ENCODE peak calls at places on chromosome 16, in five cellular contexts. K is HCT116, F is K562, D is HepG2, O is H1. P is an unnamed sample.

GRCh38 chr16:13961099-13961811 is 41.3 kb downstream of the ERCC4 start:
- DNase-seq in D (peak), F (peak), K (no peak), O (no peak), P (no peak)

GRCh38 chr16:48580925-48581500 is 29.0 kb downstream of the N4BP1 start:
- DNase-seq in D (no peak), K (no peak), O (no peak), F (no peak), P (no peak)

GRCh38 chr16:48053346-48053745 is 102.4 kb downstream of the ABCC12 start:
- DNase-seq in O (no peak), K (no peak), D (no peak), F (no peak), P (peak)

GRCh38 chr16:67164599-67165061 is at the start of gene HSF4:
- DNase-seq in F (peak), K (no peak), O (no peak), D (peak), P (no peak)

GRCh38 chr16:590165-590874 is 454 bp downstream of the RAB40C start:
- DNase-seq in D (no peak), O (no peak), F (peak), K (no peak), P (no peak)

GRCh38 chr16:91484-91883 is 13.5 kb downstream of the MPG start:
- DNase-seq in O (no peak), F (no peak), K (no peak), D (no peak), P (no peak)

GRCh38 chr16:82295306-82296201 is 125.5 kb upstream of the MPHOSPH6 start:
- DNase-seq in F (no peak), D (no peak), K (no peak), O (no peak), P (no peak)

GRCh38 chr16:67782567-67783352 is 23.6 kb downstream of the RANBP10 start:
- DNase-seq in K (no peak), D (no peak), F (peak), O (no peak), P (no peak)

GRCh38 chr16:1825381-1825863 is 1.2 kb downstream of the HAGH start:
- DNase-seq in K (no peak), D (peak), O (no peak), F (no peak), P (no peak)

GRCh38 chr16:52099382-52099781 is 447.6 kb downstream of the TOX3 start:
- DNase-seq in F (no peak), D (peak), O (no peak), K (no peak), P (no peak)

GRCh38 chr16:48215738-48216137 is 28.4 kb upstream of the LONP2 start:
- DNase-seq in K (no peak), O (no peak), F (no peak), D (peak), P (no peak)

GRCh38 chr16:53052519-53053501 is at the start of gene CHD9NB:
- DNase-seq in O (no peak), K (peak), D (peak), F (peak), P (peak)

GRCh38 chr16:78105517-78105916 is 6.1 kb downstream of the WWOX start:
- DNase-seq in F (no peak), O (no peak), D (no peak), K (no peak), P (no peak)

GRCh38 chr16:24668481-24669001 is 60.9 kb upstream of the TNRC6A start:
- DNase-seq in F (no peak), O (no peak), D (no peak), K (no peak), P (no peak)

GRCh38 chr16:1420111-1420539 is 422 bp downstream of the UQCC4 start:
- DNase-seq in K (no peak), D (no peak), F (peak), O (no peak), P (no peak)

GRCh38 chr16:88736496-88736895 is 30.2 kb downstream of the CTU2 start:
- DNase-seq in O (no peak), F (no peak), K (no peak), D (no peak), P (no peak)

GRCh38 chr16:4828567-4829320 is 18.3 kb downstream of the GLYR1 start:
- DNase-seq in O (no peak), D (no peak), F (no peak), K (no peak), P (no peak)

GRCh38 chr16:88827727-88828126 is 16.0 kb upstream of the APRT start:
- DNase-seq in K (no peak), F (no peak), O (no peak), D (no peak), P (no peak)

GRCh38 chr16:2497116-2497630 is 16.6 kb upstream of the ATP6V0C start:
- DNase-seq in F (peak), D (no peak), K (no peak), O (no peak), P (no peak)

GRCh38 chr16:67029249-67030096 is 524 bp downstream of the CBFB start:
- DNase-seq in O (no peak), D (no peak), F (peak), K (no peak), P (peak)

GRCh38 chr16:67249762-67250327 is 1.1 kb downstream of the SLC9A5 start:
- DNase-seq in D (no peak), F (no peak), O (no peak), K (no peak), P (no peak)

GRCh38 chr16:48101069-48101674 is 54.6 kb downstream of the ABCC12 start:
- DNase-seq in F (no peak), O (no peak), D (no peak), K (no peak), P (no peak)

GRCh38 chr16:88726981-88727380 is 20.7 kb downstream of the CTU2 start:
- DNase-seq in O (no peak), K (no peak), F (no peak), D (no peak), P (no peak)

GRCh38 chr16:987846-988245 is 6.3 kb downstream of the SOX8 start:
- DNase-seq in K (no peak), O (no peak), F (no peak), D (no peak), P (no peak)

GRCh38 chr16:50596762-50597450 is 48.7 kb downstream of the NKD1 start:
- DNase-seq in D (no peak), F (no peak), K (no peak), O (no peak), P (peak)

GRCh38 chr16:67163164-67163902 is 1.2 kb upstream of the HSF4 start:
- DNase-seq in F (no peak), D (no peak), K (no peak), O (no peak), P (no peak)

DNA sequence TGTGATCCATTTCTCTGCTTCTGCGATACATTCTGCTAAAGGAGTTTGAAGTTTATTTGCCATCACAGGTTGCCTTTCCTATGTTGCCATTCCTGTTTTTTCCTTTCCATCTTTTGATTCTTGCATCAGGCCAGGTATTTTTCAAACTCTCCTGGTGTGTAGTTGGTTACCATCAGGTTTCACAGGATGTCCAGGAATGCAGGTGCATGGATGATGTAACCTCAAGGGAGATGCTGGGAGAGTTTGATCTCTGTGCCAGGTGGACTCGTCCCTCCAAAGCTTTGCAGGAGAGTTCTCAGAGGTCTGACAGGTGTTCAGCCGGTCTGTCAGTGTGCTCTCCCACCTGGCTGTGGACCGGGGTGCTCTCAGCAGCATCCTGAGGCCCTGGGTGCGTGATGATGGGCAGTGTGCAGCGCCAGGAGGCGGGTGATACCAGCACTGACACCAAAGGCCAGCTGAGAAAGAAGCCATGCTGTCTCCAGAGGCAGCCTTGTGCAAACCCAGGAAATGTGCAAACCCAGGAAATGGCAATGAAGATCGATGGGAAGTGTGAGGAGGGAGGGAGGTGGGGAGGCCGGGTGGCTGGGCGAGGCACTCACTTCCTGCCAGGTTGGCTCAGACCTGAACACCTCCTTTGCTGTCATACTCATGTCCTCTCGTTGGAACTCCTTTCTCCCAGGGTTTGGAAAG is 1.7 kb downstream of the ATP2C2 start:
- DNase-seq in O (no peak), F (no peak), K (no peak), D (no peak), P (peak)
- TF ChIP-seq JUND in O (peak), F (no peak), K (no peak), D (no peak), P (no peak)

GRCh38 chr16:55444754-55445485 is 34.1 kb upstream of the MMP2 start:
- DNase-seq in F (no peak), K (no peak), D (no peak), O (no peak), P (no peak)
- TF ChIP-seq JUND in F (no peak), K (no peak), D (no peak), O (no peak), P (no peak)

GRCh38 chr16:28491970-28492474 is at the start of gene CLN3:
- DNase-seq in O (peak), F (peak), D (peak), K (peak), P (peak)

GRCh38 chr16:28495098-28495793 is 803 bp downstream of the APOBR start:
- DNase-seq in F (no peak), O (no peak), K (no peak), D (no peak), P (no peak)

GRCh38 chr16:28492511-28492910 is 637 bp upstream of the CLN3 start:
- DNase-seq in K (no peak), F (no peak), D (no peak), O (no peak), P (no peak)

GRCh38 chr16:28494141-28494851 is at the start of gene APOBR:
- DNase-seq in D (no peak), F (peak), K (no peak), O (no peak), P (no peak)

DNA sequence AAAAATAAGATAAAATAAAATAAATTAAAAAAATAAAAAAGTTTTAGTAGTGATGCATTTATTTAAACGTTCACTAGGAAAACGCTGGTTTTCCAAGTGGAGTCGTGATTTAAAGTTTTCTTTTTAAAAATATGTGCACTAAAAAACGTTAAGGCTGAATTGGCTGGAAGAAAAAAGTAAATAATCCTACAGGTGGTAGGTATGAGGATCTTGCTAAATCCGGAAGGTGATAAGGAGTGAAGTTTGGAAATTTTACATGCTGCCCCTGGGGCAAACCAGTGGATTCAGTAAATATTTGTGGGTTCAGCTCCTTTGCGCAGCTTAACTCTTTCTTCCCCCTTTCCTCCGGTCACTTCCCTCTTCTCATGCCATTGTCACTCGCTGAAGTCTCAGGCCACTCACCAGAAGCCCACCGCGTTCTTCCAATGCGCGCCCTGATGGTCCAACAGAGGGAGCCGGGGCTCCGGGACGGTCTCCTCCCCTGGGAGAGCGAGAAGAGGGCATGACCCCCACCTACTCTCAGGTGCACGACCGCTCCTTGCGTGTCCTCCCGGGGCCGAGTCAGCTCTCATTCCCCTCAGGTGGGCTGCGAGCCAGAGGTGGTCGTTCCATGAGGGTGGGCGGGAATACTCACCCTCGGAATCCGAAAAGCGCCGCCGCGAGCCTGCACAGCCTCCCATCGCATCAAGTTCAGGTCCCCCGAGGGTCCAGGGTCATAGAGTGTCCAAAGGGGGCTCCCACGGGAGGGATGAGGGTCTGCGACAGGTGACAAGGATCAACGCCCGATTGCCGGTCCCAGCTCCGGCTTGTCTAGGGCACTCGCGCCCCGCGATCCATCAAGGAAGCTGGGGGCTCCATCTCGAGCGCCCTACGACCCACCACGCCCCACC is 549 bp downstream of the CLN3 start:
- DNase-seq in K (no peak), D (peak), F (peak), O (no peak), P (no peak)
- TF ChIP-seq JUND in K (no peak), D (no peak), F (no peak), O (no peak), P (no peak)

DNA sequence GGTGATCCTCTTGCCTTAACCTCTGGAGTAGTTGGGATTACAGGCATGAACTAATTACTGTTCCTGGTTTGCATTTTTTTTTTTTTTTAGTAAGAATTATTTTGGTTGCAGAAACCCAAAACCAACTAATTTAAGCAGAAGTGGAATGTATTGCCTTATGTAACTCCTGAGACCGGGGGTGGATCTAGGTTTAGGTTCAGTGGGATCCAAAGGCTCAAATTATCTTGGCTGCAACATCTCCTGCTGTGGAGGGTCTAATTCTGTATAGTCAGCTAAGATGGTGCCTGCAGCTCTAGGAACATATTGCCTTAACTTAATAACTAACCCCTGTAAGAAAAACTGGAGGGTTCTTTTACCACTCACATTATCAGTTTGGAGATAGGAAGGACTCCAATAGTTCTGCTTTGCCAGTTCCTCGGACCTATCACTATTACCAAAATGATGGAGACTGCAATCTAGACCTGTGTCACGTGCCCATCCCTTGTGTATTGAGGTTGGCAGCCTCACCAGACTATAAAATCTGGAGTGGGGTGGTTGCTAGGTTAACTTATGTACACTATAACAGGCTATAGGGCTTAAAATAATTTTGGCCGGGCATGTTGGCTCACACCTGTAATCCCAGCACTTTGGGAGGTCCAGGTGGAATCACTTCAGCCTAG is 8.5 kb downstream of the SNTB2 start:
- DNase-seq in D (no peak), K (no peak), O (no peak), F (no peak), P (no peak)
- TF ChIP-seq JUND in D (no peak), K (no peak), O (no peak), F (no peak), P (no peak)

DNA sequence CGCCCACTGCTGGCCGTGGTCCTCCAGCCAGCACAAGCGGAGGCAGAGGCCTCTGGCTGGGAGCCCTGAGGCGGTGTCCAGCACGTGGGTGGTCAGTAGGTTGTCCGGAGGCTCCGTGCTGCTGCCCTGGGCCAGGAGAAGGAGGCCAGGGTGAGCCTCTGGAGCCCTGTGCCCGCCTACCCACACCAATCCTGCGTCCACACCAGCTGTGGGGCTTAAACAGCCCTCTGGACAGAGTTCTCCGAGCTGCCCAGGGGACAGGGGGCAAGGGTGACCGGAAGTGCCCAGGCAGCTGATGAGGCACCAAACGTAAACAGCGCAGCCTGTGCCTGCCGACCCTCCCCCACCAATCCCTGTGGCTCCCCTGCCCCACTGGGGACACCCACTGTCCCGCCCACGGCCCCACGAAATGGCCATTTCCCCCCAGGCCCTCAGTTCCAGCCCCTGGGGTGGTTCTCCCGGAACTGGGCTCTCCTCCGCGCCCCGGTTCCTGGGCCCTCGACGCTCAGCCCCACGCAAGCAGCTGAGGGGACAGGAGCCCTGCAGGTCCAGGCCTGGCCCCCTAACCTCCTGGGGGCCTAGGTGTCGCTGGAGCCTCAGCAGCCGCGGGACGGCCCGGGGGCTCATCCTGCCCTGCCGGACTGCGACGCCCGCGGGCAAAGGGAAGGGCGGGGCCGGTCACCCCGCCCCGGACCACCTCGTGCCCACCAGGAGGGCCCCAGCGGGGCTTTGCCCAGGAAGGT is 27.9 kb upstream of the DBNDD1 start:
- DNase-seq in O (no peak), D (peak), K (no peak), F (peak), P (peak)
- TF ChIP-seq JUND in O (no peak), D (no peak), K (no peak), F (no peak), P (no peak)

GRCh38 chr16:85857406-85857805 is 41.6 kb upstream of the IRF8 start:
- DNase-seq in D (no peak), O (no peak), F (no peak), K (no peak), P (no peak)
- TF ChIP-seq JUND in D (no peak), O (no peak), F (no peak), K (no peak), P (no peak)

GRCh38 chr16:80602894-80603293 is 62.1 kb downstream of the DYNLRB2 start:
- DNase-seq in K (no peak), D (no peak), O (no peak), F (no peak), P (no peak)

GRCh38 chr16:80604600-80605355 is 64.0 kb downstream of the DYNLRB2 start:
- DNase-seq in D (no peak), F (no peak), K (no peak), O (no peak), P (no peak)

GRCh38 chr16:80596507-80597207 is 55.9 kb downstream of the DYNLRB2 start:
- DNase-seq in K (no peak), F (no peak), D (no peak), O (no peak), P (no peak)

GRCh38 chr16:80599466-80599865 is 58.7 kb downstream of the DYNLRB2 start:
- DNase-seq in O (no peak), K (no peak), F (no peak), D (no peak), P (no peak)

GRCh38 chr16:80601182-80601581 is 60.4 kb downstream of the DYNLRB2 start:
- DNase-seq in O (no peak), D (no peak), K (no peak), F (no peak), P (no peak)
- TF ChIP-seq JUND in O (no peak), D (no peak), K (no peak), F (no peak), P (no peak)

P was measured in T47D.